ENCODE peak calls at places on chromosomes 1 and 21, in seven cellular contexts. K is progenitor cell of endocrine pancreas, C is brain microvascular endothelial cell, I is keratinocyte, Y is pancreas, P is ovary, D is GM23338. H is an unnamed sample.

GRCh38 chr1:16204634-16205332 is 7.7 kb downstream of the ARHGEF19 start:
- DNase-seq in K (no peak), C (no peak), I (no peak), Y (peak; percentile 70), P (peak; percentile 57), D (peak; percentile 73), H (no peak)

GRCh38 chr1:160522622-160523345 is at the start of gene SLAMF6:
- DNase-seq in K (no peak), C (no peak), I (no peak), Y (no peak), P (no peak), D (no peak), H (no peak)

GRCh38 chr1:36603461-36603860 is 120.7 kb upstream of the CSF3R start:
- DNase-seq in K (no peak), C (no peak), I (no peak), Y (no peak), P (no peak), D (no peak), H (no peak)

GRCh38 chr1:165129568-165130164 is 226.8 kb downstream of the LMX1A start:
- DNase-seq in K (peak; percentile 74), C (peak; percentile 47), I (peak; percentile 32), Y (peak; percentile 82), P (no peak), D (peak; percentile 94), H (peak; percentile 71)

GRCh38 chr21:27582246-27582945 is 615.5 kb upstream of the ADAMTS5 start:
- DNase-seq in K (no peak), C (no peak), I (no peak), Y (no peak), P (no peak), D (no peak), H (no peak)

GRCh38 chr1:113021430-113022085 is 51.4 kb upstream of the LRIG2 start:
- DNase-seq in K (no peak), C (no peak), I (no peak), Y (no peak), P (no peak), D (no peak), H (no peak)

GRCh38 chr1:33311706-33312412 is 9.0 kb downstream of the A3GALT2 start:
- DNase-seq in K (no peak), C (no peak), I (no peak), Y (peak; percentile 24), P (no peak), D (no peak), H (no peak)

GRCh38 chr1:20528221-20528620 is 20.3 kb upstream of the MUL1 start:
- DNase-seq in K (no peak), C (no peak), I (no peak), Y (no peak), P (no peak), D (peak; percentile 21), H (no peak)

GRCh38 chr1:54581621-54582035 is 33.6 kb downstream of the ACOT11 start:
- DNase-seq in K (no peak), C (peak; percentile 11), I (peak; percentile 76), Y (peak; percentile 91), P (peak; percentile 91), D (no peak), H (peak; percentile 93)

GRCh38 chr21:22120616-22121266 is 1122.5 kb downstream of the NCAM2 start:
- DNase-seq in K (no peak), C (no peak), I (no peak), Y (no peak), P (no peak), D (peak; percentile 85), H (no peak)
- TF ChIP-seq CTCF in K (peak; percentile 45), C (peak; percentile 56), I (peak; percentile 33), Y (no peak), P (no peak), D (peak; percentile 86), H (no peak)

GRCh38 chr1:71093938-71094337 is 13.1 kb upstream of the ZRANB2 start:
- DNase-seq in K (no peak), C (no peak), I (no peak), Y (no peak), P (no peak), D (no peak), H (no peak)
- TF ChIP-seq CTCF in K (peak; percentile 56), C (peak; percentile 35), I (no peak), Y (no peak), P (no peak), D (no peak), H (peak; percentile 37)

GRCh38 chr1:116446686-116447085 is 73.6 kb downstream of the ATP1A1 start:
- DNase-seq in K (no peak), C (no peak), I (no peak), Y (no peak), P (no peak), D (no peak), H (no peak)
- TF ChIP-seq CTCF in K (no peak), C (no peak), I (no peak), Y (no peak), P (no peak), D (no peak), H (no peak)

GRCh38 chr1:150364231-150365003 is 470 bp downstream of the RPRD2 start:
- DNase-seq in K (peak; percentile 66), C (peak; percentile 72), I (no peak), Y (peak; percentile 89), P (peak; percentile 84), D (peak; percentile 80), H (peak; percentile 83)
- TF ChIP-seq CTCF in K (peak; percentile 7), C (no peak), I (no peak), Y (no peak), P (no peak), D (no peak), H (peak; percentile 7)

GRCh38 chr1:172356620-172357019 is 63.9 kb upstream of the C1orf105 start:
- DNase-seq in K (no peak), C (peak; percentile 92), I (peak; percentile 71), Y (no peak), P (no peak), D (no peak), H (no peak)
- TF ChIP-seq CTCF in K (no peak), C (no peak), I (no peak), Y (no peak), P (no peak), D (no peak), H (no peak)

GRCh38 chr1:201876148-201876547 is 12.6 kb upstream of the SHISA4 start:
- DNase-seq in K (no peak), C (no peak), I (no peak), Y (no peak), P (no peak), D (no peak), H (no peak)
- TF ChIP-seq CTCF in K (peak; percentile 37), C (peak; percentile 69), I (peak; percentile 41), Y (no peak), P (no peak), D (peak; percentile 47), H (peak; percentile 11)

DNA sequence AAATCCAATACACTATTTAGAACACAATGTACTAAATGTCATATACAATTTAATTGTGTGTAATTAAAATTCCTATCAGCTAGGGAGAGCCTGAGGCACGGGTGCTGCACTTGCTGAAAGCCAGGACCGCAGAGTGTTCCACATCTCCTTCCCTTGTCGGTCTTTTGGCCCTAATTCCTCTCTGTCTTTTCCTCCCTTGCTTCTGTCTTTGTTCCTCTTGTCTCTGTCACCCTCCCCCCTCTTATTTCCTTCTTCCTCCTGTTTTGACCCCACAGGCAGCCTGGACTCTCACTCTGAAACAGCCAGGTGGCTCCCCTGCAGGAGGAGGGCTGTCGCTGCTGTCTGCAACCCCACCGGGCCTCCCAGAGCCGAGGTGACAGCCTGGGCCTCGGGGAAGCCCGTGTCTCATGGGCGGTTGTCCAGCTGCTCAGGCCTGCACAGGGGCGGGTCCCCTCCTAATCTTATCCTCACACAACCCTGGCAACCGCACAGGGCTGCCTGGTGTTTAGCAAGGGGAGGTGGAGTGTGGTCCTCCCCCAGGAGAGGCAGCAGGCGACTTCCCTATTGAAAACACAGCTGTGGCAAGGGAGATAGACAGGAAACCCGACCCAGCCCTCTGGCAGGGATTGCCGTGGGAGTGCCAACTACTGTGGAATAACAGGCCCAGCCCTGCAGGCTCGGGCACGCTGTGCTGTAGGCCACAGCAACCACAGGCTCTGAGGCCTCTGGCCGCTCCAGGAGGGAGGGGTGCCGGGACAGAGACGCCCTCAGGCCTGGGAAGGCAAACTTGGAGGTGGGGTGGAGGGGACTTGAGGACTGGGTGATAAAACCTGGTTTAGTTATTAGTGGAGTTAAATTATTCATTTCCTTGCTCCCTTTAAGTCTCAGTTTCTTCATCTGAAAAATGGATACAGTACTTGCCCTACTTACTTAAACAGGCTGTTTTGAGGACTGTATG is 68.8 kb upstream of the WDR26 start:
- DNase-seq in K (peak; percentile 42), C (peak; percentile 64), I (peak; percentile 96), Y (peak; percentile 84), P (peak; percentile 65), D (peak; percentile 87), H (peak; percentile 88)
- TF ChIP-seq CTCF in K (peak; percentile 46), C (peak; percentile 40), I (no peak), Y (no peak), P (no peak), D (peak; percentile 42), H (peak; percentile 19)